ENCODE peak calls at places on chromosome 19, in ten cellular contexts. S, V, M, X, B, E, J, Q, H and K are unnamed samples.

GRCh38 chr19:57712222-57712621 is 3.2 kb upstream of the ZNF154 start:
- DNase-seq in J (no peak), V (no peak), X (no peak), M (no peak), Q (no peak), H (no peak), E (no peak), S (no peak), B (no peak), K (no peak)

GRCh38 chr19:11067356-11068113 is 21.7 kb upstream of the LDLR start:
- DNase-seq in J (no peak), M (no peak), E (no peak), B (no peak), S (no peak), H (no peak), Q (no peak), V (no peak), X (no peak), K (no peak)

GRCh38 chr19:41876847-41877489 is at the start of gene CD79A:
- DNase-seq in Q (no peak), E (peak), M (no peak), J (no peak), B (no peak), H (no peak), V (peak), S (no peak), X (no peak), K (no peak)

GRCh38 chr19:33641956-33642498 is 20.3 kb downstream of the CHST8 start:
- DNase-seq in Q (no peak), H (no peak), E (no peak), J (no peak), M (no peak), V (no peak), S (no peak), B (no peak), X (no peak), K (no peak)

GRCh38 chr19:19997656-19998268 is 41.5 kb downstream of the ZNF682 start:
- DNase-seq in Q (no peak), M (no peak), X (peak), E (no peak), V (peak), H (no peak), J (no peak), S (peak), B (no peak), K (no peak)

GRCh38 chr19:34229721-34230120 is 24.6 kb upstream of the GARRE1 start:
- DNase-seq in Q (no peak), H (no peak), M (no peak), E (no peak), V (no peak), S (no peak), B (no peak), J (no peak), X (no peak), K (no peak)

GRCh38 chr19:56350416-56351045 is 35.9 kb upstream of the ZSCAN5A start:
- DNase-seq in M (peak), X (peak), H (peak), Q (peak), V (peak), J (peak), E (no peak), B (peak), S (peak), K (no peak)

GRCh38 chr19:45800009-45800553 is 7.4 kb upstream of the DMWD start:
- DNase-seq in E (no peak), J (no peak), S (no peak), M (peak), V (no peak), Q (no peak), X (no peak), B (no peak), H (peak), K (no peak)

GRCh38 chr19:7687177-7687576 is 6.5 kb downstream of the TRAPPC5 start:
- DNase-seq in J (no peak), M (no peak), B (no peak), Q (no peak), V (no peak), X (no peak), E (no peak), H (no peak), S (no peak), K (no peak)

GRCh38 chr19:35478794-35479193 is 11.5 kb downstream of the KRTDAP start:
- DNase-seq in H (no peak), E (no peak), S (no peak), B (no peak), M (no peak), X (no peak), J (no peak), V (no peak), Q (no peak), K (no peak)

GRCh38 chr19:8194528-8195275 is 14.5 kb upstream of the CERS4 start:
- DNase-seq in M (no peak), Q (no peak), B (no peak), X (no peak), H (no peak), J (no peak), E (no peak), S (peak), V (peak), K (no peak)

GRCh38 chr19:49430678-49431329 is 5.6 kb downstream of the GFY start:
- DNase-seq in H (no peak), M (peak), Q (no peak), J (no peak), V (no peak), S (no peak), E (no peak), B (no peak), X (no peak), K (no peak)

GRCh38 chr19:1860133-1860775 is 3.1 kb downstream of the KLF16 start:
- DNase-seq in V (peak), E (no peak), J (no peak), M (peak), Q (peak), X (peak), B (peak), H (peak), S (peak), K (no peak)

GRCh38 chr19:10320602-10321416 is 5.0 kb upstream of the FDX2 start:
- DNase-seq in H (no peak), E (no peak), S (no peak), M (no peak), Q (no peak), X (no peak), V (no peak), B (no peak), J (no peak), K (no peak)

GRCh38 chr19:42683917-42684513 is 56.3 kb downstream of the PSG3 start:
- DNase-seq in V (no peak), J (peak), H (peak), B (no peak), S (no peak), Q (no peak), M (peak), E (no peak), X (peak), K (no peak)

GRCh38 chr19:19461671-19462622 is 53.4 kb downstream of the TSSK6 start:
- DNase-seq in H (peak), Q (peak), S (no peak), B (no peak), M (no peak), E (no peak), J (no peak), X (no peak), V (peak), K (no peak)

GRCh38 chr19:18629166-18630088 is 7.4 kb upstream of the KLHL26 start:
- DNase-seq in Q (no peak), J (no peak), V (no peak), S (no peak), X (no peak), E (no peak), M (no peak), B (no peak), H (peak), K (no peak)

GRCh38 chr19:4702764-4703163 is 20.9 kb downstream of the DPP9 start:
- DNase-seq in Q (no peak), E (no peak), H (no peak), J (no peak), B (no peak), S (no peak), X (no peak), M (no peak), V (no peak), K (no peak)

GRCh38 chr19:29967623-29968022 is 25.6 kb downstream of the URI1 start:
- DNase-seq in X (no peak), B (no peak), H (peak), V (no peak), Q (no peak), J (no peak), S (no peak), E (no peak), M (no peak), K (no peak)

GRCh38 chr19:29878973-29879654 is 62.9 kb upstream of the URI1 start:
- DNase-seq in X (no peak), B (no peak), J (peak), M (no peak), H (peak), E (no peak), V (no peak), S (no peak), Q (no peak), K (no peak)

GRCh38 chr19:38196245-38196837 is 27.7 kb downstream of the DPF1 start:
- DNase-seq in J (no peak), B (no peak), H (no peak), Q (no peak), X (no peak), S (no peak), E (no peak), M (no peak), V (no peak), K (no peak)

GRCh38 chr19:3218037-3218661 is 6.3 kb upstream of the CELF5 start:
- DNase-seq in B (no peak), J (no peak), E (no peak), S (no peak), Q (no peak), H (no peak), M (no peak), X (no peak), V (no peak), K (no peak)

GRCh38 chr19:7497292-7497691 is 8.5 kb upstream of the PEX11G start:
- DNase-seq in M (peak), X (no peak), V (no peak), Q (no peak), J (no peak), B (peak), E (peak), H (peak), S (no peak), K (no peak)

GRCh38 chr19:48772503-48772953 is 17.2 kb downstream of the FGF21 start:
- DNase-seq in H (no peak), V (no peak), B (no peak), X (no peak), M (no peak), Q (no peak), J (no peak), S (no peak), E (no peak), K (no peak)

GRCh38 chr19:33724723-33725060 is 72.0 kb upstream of the KCTD15 start:
- DNase-seq in J (no peak), H (no peak), E (no peak), X (no peak), S (no peak), Q (no peak), V (no peak), B (no peak), M (no peak), K (no peak)

GRCh38 chr19:5990289-5990797 is 12.4 kb upstream of the RANBP3 start:
- DNase-seq in S (no peak), X (no peak), V (no peak), H (no peak), J (no peak), Q (no peak), B (no peak), E (no peak), M (no peak), K (no peak)

GRCh38 chr19:30161770-30162169 is 210.4 kb upstream of the ZNF536 start:
- DNase-seq in V (no peak), J (no peak), Q (no peak), B (no peak), H (no peak), E (no peak), M (no peak), X (no peak), S (no peak), K (no peak)

GRCh38 chr19:4759388-4760284 is 31.9 kb upstream of the FEM1A start:
- DNase-seq in V (peak), B (peak), E (peak), M (peak), Q (peak), J (peak), S (peak), X (peak), H (peak), K (no peak)

GRCh38 chr19:12137541-12137940 is 2.6 kb downstream of the ZNF20 start:
- DNase-seq in M (no peak), H (no peak), Q (no peak), B (no peak), J (no peak), E (no peak), X (no peak), S (peak), V (no peak), K (no peak)

GRCh38 chr19:58229255-58229639 is 533 bp downstream of the ZNF544 start:
- DNase-seq in X (peak), Q (no peak), E (no peak), J (no peak), H (peak), V (no peak), M (no peak), B (no peak), S (no peak), K (no peak)

GRCh38 chr19:44968670-44969069 is 13.5 kb downstream of the CLPTM1 start:
- DNase-seq in E (no peak), S (no peak), H (no peak), B (no peak), V (no peak), Q (no peak), M (no peak), X (no peak), J (no peak), K (no peak)

GRCh38 chr19:17506745-17507144 is 4.7 kb upstream of the PGLS start:
- DNase-seq in H (no peak), J (no peak), B (no peak), S (no peak), Q (no peak), M (no peak), V (no peak), X (no peak), E (no peak), K (no peak)

GRCh38 chr19:30316560-30317106 is 55.6 kb upstream of the ZNF536 start:
- DNase-seq in X (no peak), V (no peak), B (no peak), S (no peak), H (no peak), M (no peak), J (no peak), E (no peak), Q (no peak), K (no peak)